ENCODE peak calls at places on chromosomes 4 and X, in four cellular contexts. Z is astrocyte, J is fibroblast of lung, K is PC-3. L is an unnamed sample. For H3K4me1, the result is how much of the 10 kb centered on the place peaks cover.

GRCh38 chrX:133523094-133523493 is 107.8 kb upstream of the GPC4 start:
- DNase-seq in Z (peak), J (peak), K (peak), L (no peak)

GRCh38 chr4:118817178-118817930 is 18.6 kb downstream of the SEC24D start:
- DNase-seq in Z (no peak), J (no peak), K (no peak), L (no peak)

GRCh38 chr4:11011249-11011648 is 326.7 kb upstream of the CLNK start:
- DNase-seq in Z (no peak), J (no peak), K (peak), L (no peak)

GRCh38 chr4:40840985-40841571 is 91.3 kb downstream of the NSUN7 start:
- DNase-seq in Z (peak), J (peak), K (peak), L (peak)

GRCh38 chr4:5808081-5808741 is 84.7 kb downstream of the CRMP1 start:
- DNase-seq in Z (no peak), J (peak), K (no peak), L (no peak)

GRCh38 chr4:124936427-124936826 is 223.9 kb upstream of the ANKRD50 start:
- DNase-seq in Z (peak), J (peak), K (no peak), L (no peak)

GRCh38 chr4:28287837-28288236 is 1427.2 kb downstream of the STIM2 start:
- DNase-seq in Z (peak), J (peak), K (peak), L (peak)

GRCh38 chr4:82528074-82528473 is 33.7 kb downstream of the TMEM150C start:
- DNase-seq in Z (no peak), J (no peak), K (no peak), L (no peak)

GRCh38 chrX:118315529-118315928 is 30.4 kb upstream of the WDR44 start:
- DNase-seq in Z (no peak), J (no peak), K (no peak), L (peak)

GRCh38 chr4:7759635-7760034 is 180.0 kb downstream of the AFAP1 start:
- DNase-seq in Z (no peak), J (no peak), K (no peak), L (no peak)

GRCh38 chr4:169766741-169767140 is 9.0 kb upstream of the HPF1 start:
- DNase-seq in Z (no peak), J (no peak), K (no peak), L (no peak)

GRCh38 chr4:56330691-56331090 is 56.6 kb downstream of the AASDH start:
- DNase-seq in Z (no peak), J (peak), K (no peak), L (no peak)

GRCh38 chrX:3697220-3697684 is 16.2 kb downstream of the PRKX start:
- DNase-seq in Z (peak), J (no peak), K (no peak), L (no peak)

GRCh38 chrX:66200855-66201795 is 37.1 kb downstream of the HEPH start:
- DNase-seq in Z (no peak), J (no peak), K (peak), L (no peak)

GRCh38 chr4:189124149-189124758 is 816.4 kb upstream of the FRG1 start:
- DNase-seq in Z (peak), J (peak), K (peak), L (no peak)

GRCh38 chrX:83145910-83146309 is 362.2 kb upstream of the POU3F4 start:
- DNase-seq in Z (no peak), J (no peak), K (no peak), L (no peak)

GRCh38 chrX:64093761-64094160 is 111.7 kb downstream of the AMER1 start:
- DNase-seq in Z (no peak), J (no peak), K (peak), L (no peak)

GRCh38 chrX:19683817-19684216 is 168.5 kb upstream of the MAP3K15 start:
- DNase-seq in Z (no peak), J (peak), K (no peak), L (no peak)

GRCh38 chrX:7093305-7093704 is 54.2 kb upstream of the STS start:
- DNase-seq in Z (no peak), J (no peak), K (no peak), L (no peak)

GRCh38 chr4:35556387-35556786 is 687.9 kb downstream of the ARAP2 start:
- DNase-seq in Z (no peak), J (no peak), K (peak), L (no peak)

GRCh38 chr4:183229397-183229796 is 90.7 kb downstream of the CLDN22 start:
- DNase-seq in Z (peak), J (peak), K (peak), L (no peak)

GRCh38 chr4:79173186-79173585 is 152.7 kb downstream of the NAA11 start:
- DNase-seq in Z (no peak), J (no peak), K (no peak), L (no peak)

GRCh38 chrX:127112726-127113125 is 293.2 kb downstream of the PRR32 start:
- DNase-seq in Z (no peak), J (no peak), K (no peak), L (no peak)

GRCh38 chr4:7759221-7759620 is 180.4 kb downstream of the AFAP1 start:
- DNase-seq in Z (no peak), J (no peak), K (no peak), L (no peak)

GRCh38 chr4:11149612-11150259 is 279.0 kb downstream of the HS3ST1 start:
- DNase-seq in Z (no peak), J (no peak), K (no peak), L (no peak)

GRCh38 chr4:62495039-62495438 is 1294.9 kb downstream of the ADGRL3 start:
- DNase-seq in Z (no peak), J (no peak), K (peak), L (no peak)

GRCh38 chr4:36509816-36510215 is 228.4 kb downstream of the DTHD1 start:
- DNase-seq in Z (no peak), J (no peak), K (no peak), L (no peak)

GRCh38 chr4:16224264-16224663 is 2.0 kb downstream of the TAPT1 start:
- DNase-seq in Z (no peak), J (no peak), K (no peak), L (no peak)

GRCh38 chrX:80216086-80216485 is 201.5 kb downstream of the TBX22 start:
- DNase-seq in Z (no peak), J (no peak), K (peak), L (peak)

GRCh38 chr4:26613242-26613641 is 29.4 kb downstream of the TBC1D19 start:
- DNase-seq in Z (peak), J (no peak), K (no peak), L (no peak)

GRCh38 chr4:86957214-86957613 is 22.4 kb downstream of the AFF1 start:
- DNase-seq in Z (peak), J (peak), K (peak), L (no peak)

GRCh38 chrX:43595931-43596330 is 60.2 kb upstream of the MAOA start:
- DNase-seq in Z (no peak), J (no peak), K (no peak), L (no peak)

GRCh38 chr4:158170691-158171455 is 2.0 kb downstream of the GASK1B start:
- DNase-seq in Z (no peak), J (peak), K (peak), L (peak)

GRCh38 chrX:79161655-79162054 is 17.2 kb downstream of the GPR174 start:
- DNase-seq in Z (no peak), J (no peak), K (no peak), L (no peak)

GRCh38 chr4:26736621-26737020 is 124.0 kb upstream of the STIM2 start:
- DNase-seq in Z (peak), J (peak), K (no peak), L (no peak)

GRCh38 chrX:27548624-27549023 is 41.5 kb upstream of the DCAF8L2 start:
- DNase-seq in Z (no peak), J (no peak), K (no peak), L (no peak)

GRCh38 chr4:65472531-65472930 is 197.8 kb downstream of the EPHA5 start:
- DNase-seq in Z (no peak), J (no peak), K (no peak), L (no peak)

GRCh38 chr4:14857475-14857874 is 144.8 kb upstream of the CPEB2 start:
- DNase-seq in Z (no peak), J (no peak), K (no peak), L (no peak)
- H3K9ac ChIP-seq in Z (no peak), J (no peak), K (peak), L (no peak)

DNA sequence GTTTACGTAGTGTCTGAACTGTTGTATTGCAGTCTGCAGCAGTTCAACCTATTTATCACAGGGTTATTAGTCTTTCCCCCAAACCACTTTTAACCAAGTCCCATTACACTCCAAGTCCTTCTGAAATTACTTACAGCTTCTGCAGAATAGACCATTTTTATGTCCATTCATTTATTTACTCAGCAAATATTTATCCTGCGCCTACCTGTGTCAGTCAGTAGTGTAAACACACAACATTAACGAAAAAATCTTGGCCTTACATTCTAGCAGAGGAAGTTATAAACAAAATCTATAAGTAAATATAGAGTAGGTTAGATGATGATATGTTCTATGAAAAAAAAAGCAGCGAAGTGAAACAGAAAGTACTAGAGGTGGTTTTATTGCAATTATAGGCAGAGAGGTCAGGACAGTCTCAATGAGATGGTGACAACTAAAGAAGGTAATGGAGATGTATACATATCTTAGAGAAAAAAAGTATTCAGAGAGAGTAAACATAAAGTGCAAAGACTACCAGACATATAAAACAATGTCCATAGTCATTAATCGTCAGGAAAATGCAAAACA is 534.7 kb downstream of the KCNIP4 start:
- DNase-seq in Z (no peak), J (no peak), K (no peak), L (no peak)
- TF ChIP-seq CTCF in Z (no peak), J (no peak), K (no peak), L (no peak)

GRCh38 chr4:108333353-108333920 is 164.7 kb upstream of the LEF1 start:
- DNase-seq in Z (no peak), J (no peak), K (no peak), L (no peak)
- H3K4me1 ChIP-seq in Z (under half), J (under half), K (under half), L (under half)

GRCh38 chrX:41923257-41923924 is at the start of gene CASK:
- DNase-seq in Z (peak), J (peak), K (peak), L (peak)
- H3K9ac ChIP-seq in Z (peak), J (peak), K (peak), L (peak)

DNA sequence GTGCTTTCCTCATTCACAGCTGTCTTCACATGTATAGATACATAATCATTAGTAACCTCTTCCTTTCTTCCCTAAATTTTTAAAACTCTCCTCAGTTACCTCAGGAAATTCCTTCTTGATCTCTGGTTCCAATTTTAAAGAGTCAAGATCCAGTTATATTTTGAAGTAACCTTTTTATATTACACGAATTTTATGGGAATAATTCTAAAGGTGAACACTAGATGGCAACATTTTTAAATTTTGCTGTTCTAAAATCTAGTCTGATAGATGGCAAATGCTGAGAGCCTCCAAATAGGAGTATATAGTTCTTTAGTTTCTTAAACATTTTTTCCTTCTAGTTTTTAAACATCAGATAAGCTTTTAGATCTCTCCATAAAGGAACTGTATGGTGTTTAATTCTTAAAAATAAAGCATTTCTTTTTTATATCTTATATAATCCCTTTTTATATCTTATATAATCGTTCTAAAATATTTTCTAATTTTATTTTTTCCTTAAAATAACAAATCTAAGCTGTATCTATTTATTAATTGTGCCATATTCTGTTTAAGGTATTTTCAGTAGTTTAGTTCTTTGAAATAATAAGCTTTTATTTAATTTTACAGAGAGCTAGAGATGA is 37.9 kb upstream of the PAPSS1 start:
- DNase-seq in Z (peak), J (peak), K (peak), L (no peak)
- TF ChIP-seq CTCF in Z (peak), J (peak), K (peak), L (peak)

GRCh38 chrX:153926863-153927685 is 1.0 kb upstream of the ARHGAP4 start:
- DNase-seq in Z (peak), J (peak), K (peak), L (no peak)
- H3K4me1 ChIP-seq in Z (under half), J (under half), K (under half), L (under half)

GRCh38 chr4:726235-726787 is 20.7 kb downstream of the PCGF3 start:
- DNase-seq in Z (peak), J (peak), K (no peak), L (no peak)
- H3K9ac ChIP-seq in Z (peak), J (peak), K (no peak), L (no peak)